ENCODE peak calls at places on chromosomes 5 and 9, in five cellular contexts. J is neuronal stem cell, P is GM23248, B is neural progenitor cell, X is PC-3. F is an unnamed sample.

GRCh38 chr5:133289686-133290367 is 238.0 kb downstream of the HSPA4 start:
- DNase-seq in B (no peak), P (no peak), X (no peak), J (no peak), F (no peak)

GRCh38 chr9:136140966-136141365 is 22.3 kb upstream of the TMEM250 start:
- DNase-seq in X (no peak), J (no peak), P (no peak), B (no peak), F (peak; percentile 29)

GRCh38 chr5:146283344-146283761 is 55.3 kb upstream of the POU4F3 start:
- DNase-seq in X (peak; percentile 97), B (no peak), J (no peak), P (peak; percentile 82), F (peak; percentile 97)

GRCh38 chr5:80142996-80143395 is 107.8 kb downstream of the THBS4 start:
- DNase-seq in B (no peak), X (no peak), J (no peak), P (no peak), F (no peak)

GRCh38 chr5:32066448-32066847 is 107.7 kb downstream of the GOLPH3 start:
- DNase-seq in B (no peak), P (no peak), J (no peak), X (no peak), F (no peak)

GRCh38 chr5:39532511-39532910 is 107.7 kb upstream of the DAB2 start:
- DNase-seq in J (no peak), P (no peak), X (no peak), B (no peak), F (no peak)

GRCh38 chr9:68940620-68941019 is 73.3 kb downstream of the PRKACG start:
- DNase-seq in X (no peak), P (no peak), J (no peak), B (no peak), F (no peak)

GRCh38 chr5:157335534-157336422 is 69.9 kb downstream of the CYFIP2 start:
- DNase-seq in X (peak; percentile 53), J (no peak), P (peak; percentile 64), B (no peak), F (no peak)

GRCh38 chr5:11139471-11139870 is 378.4 kb upstream of the DAP start:
- DNase-seq in P (no peak), B (no peak), J (no peak), X (peak; percentile 24), F (peak; percentile 67)

GRCh38 chr9:116323012-116323411 is 169.4 kb downstream of the PAPPA start:
- DNase-seq in P (peak; percentile 33), J (peak; percentile 67), B (peak; percentile 67), X (no peak), F (no peak)

GRCh38 chr9:89542461-89543021 is 44.6 kb upstream of the SEMA4D start:
- DNase-seq in J (no peak), B (no peak), X (no peak), P (no peak), F (no peak)

GRCh38 chr5:32538031-32538547 is 47.3 kb upstream of the SUB1 start:
- DNase-seq in P (no peak), J (no peak), X (no peak), B (no peak), F (no peak)

GRCh38 chr9:122394265-122395242 is 23.7 kb downstream of the PTGS1 start:
- DNase-seq in P (peak; percentile 93), J (no peak), B (no peak), X (peak; percentile 18), F (peak; percentile 88)

GRCh38 chr5:98510111-98510510 is 263.4 kb upstream of the RGMB start:
- DNase-seq in J (no peak), B (no peak), P (peak; percentile 58), X (peak; percentile 28), F (peak; percentile 10)

GRCh38 chr9:129316281-129317030 is 138.4 kb upstream of the IER5L start:
- DNase-seq in P (no peak), B (no peak), J (no peak), X (no peak), F (no peak)

GRCh38 chr5:72937517-72938061 is 18.3 kb upstream of the FCHO2 start:
- DNase-seq in X (no peak), P (no peak), J (no peak), B (no peak), F (no peak)

GRCh38 chr9:80884180-80884579 is 805.2 kb downstream of the TLE1 start:
- DNase-seq in J (no peak), X (no peak), B (no peak), P (no peak), F (no peak)

GRCh38 chr9:33489070-33489469 is 15.3 kb upstream of the NOL6 start:
- DNase-seq in X (no peak), J (no peak), B (no peak), P (peak; percentile 68), F (peak; percentile 78)

GRCh38 chr9:90007516-90008430 is 403.0 kb downstream of the GADD45G start:
- DNase-seq in X (no peak), B (no peak), P (peak; percentile 77), J (no peak), F (peak; percentile 81)

GRCh38 chr5:58165152-58165551 is 294.7 kb downstream of the PLK2 start:
- DNase-seq in X (no peak), B (no peak), P (no peak), J (no peak), F (no peak)

GRCh38 chr9:88738708-88739107 is 203.7 kb downstream of the NXNL2 start:
- DNase-seq in B (no peak), J (no peak), X (no peak), P (peak; percentile 87), F (peak; percentile 63)

GRCh38 chr5:154276932-154277331 is 86.4 kb downstream of the GALNT10 start:
- DNase-seq in B (no peak), J (no peak), X (peak; percentile 47), P (peak; percentile 96), F (peak; percentile 98)

GRCh38 chr9:89740722-89741121 is 135.9 kb downstream of the GADD45G start:
- DNase-seq in X (no peak), J (no peak), P (no peak), B (no peak), F (no peak)

GRCh38 chr9:72554221-72554641 is 32.8 kb downstream of the TMC1 start:
- DNase-seq in X (peak; percentile 68), P (peak; percentile 90), B (no peak), J (no peak), F (peak; percentile 67)

GRCh38 chr9:107049825-107050184 is 186.8 kb downstream of the ZNF462 start:
- DNase-seq in J (no peak), X (no peak), B (no peak), P (no peak), F (no peak)

GRCh38 chr5:124628721-124629596 is 117.5 kb downstream of the ZNF608 start:
- DNase-seq in X (peak; percentile 81), P (peak; percentile 98), J (no peak), B (no peak), F (peak; percentile 93)

GRCh38 chr5:102770803-102771202 is 15.7 kb downstream of the PAM start:
- DNase-seq in J (no peak), B (no peak), P (no peak), X (no peak), F (no peak)

DNA sequence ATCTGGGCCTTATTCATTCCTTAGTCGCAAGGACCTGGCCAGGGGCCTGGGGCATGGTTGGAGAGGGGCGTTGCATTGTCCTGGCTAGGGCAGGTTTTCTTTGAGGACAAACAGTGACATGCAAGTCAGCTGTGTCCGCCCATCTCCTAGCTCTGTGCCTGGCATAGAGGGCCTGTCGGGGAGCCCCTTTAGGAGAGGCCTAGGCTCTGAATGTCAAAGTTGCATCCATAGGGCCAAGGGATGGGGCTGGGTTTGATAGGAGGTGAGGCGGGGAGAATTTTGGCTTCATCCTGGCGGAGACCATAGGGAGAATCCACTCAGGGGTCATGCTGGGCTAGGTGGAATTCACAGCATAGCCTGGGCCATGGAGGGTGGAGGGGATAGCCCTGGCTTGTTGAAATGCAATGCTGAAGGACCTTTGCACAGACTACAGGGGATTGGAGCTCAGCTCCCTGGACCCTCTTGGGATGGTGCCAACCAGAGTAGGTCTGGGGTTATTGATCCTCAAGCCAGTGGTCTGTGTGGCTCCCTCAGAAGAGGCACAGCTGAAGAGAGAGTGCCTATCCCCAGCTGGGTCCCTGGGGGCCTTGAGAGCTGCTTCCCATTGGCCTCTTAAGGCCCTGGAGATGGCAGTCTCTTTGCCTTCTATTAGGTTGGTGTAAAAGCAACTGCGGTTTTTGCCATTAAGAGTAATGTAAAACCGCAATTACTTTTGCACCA is 104.0 kb downstream of the RGS3 start:
- DNase-seq in P (no peak), J (no peak), B (no peak), X (no peak), F (no peak)
- H3K4me1 ChIP-seq in P (peaks cover 24% of the 10 kb centered on the region), J (peaks cover 20% of the 10 kb centered on the region), B (peaks cover 18% of the 10 kb centered on the region), X (peaks cover 21% of the 10 kb centered on the region), F (peaks cover 24% of the 10 kb centered on the region)

DNA sequence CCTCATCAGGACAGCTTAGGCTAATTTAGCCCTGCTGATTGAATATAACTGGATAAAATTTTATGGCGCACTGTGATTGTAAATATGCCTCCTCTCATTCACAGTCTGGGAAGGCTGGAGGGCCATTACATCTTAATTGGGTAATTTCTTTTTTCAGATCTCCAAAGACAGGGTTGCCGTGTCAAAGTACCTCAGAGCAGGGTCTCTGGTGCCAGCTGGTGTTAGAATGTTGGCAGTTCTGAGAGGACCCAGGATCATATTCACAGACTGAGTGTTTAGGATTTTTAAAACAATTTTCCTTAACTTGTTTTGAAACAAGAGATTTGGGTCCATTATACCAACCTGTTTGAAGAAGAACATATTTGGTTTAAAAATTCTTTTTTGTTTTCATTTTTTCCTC is 455.7 kb upstream of the TLE4 start:
- DNase-seq in X (no peak), J (no peak), P (no peak), B (no peak), F (no peak)
- H2AFZ ChIP-seq in X (no peak overlapping the region), J (no peak overlapping the region), P (no peak overlapping the region), B (no peak overlapping the region), F (no peak overlapping the region)

DNA sequence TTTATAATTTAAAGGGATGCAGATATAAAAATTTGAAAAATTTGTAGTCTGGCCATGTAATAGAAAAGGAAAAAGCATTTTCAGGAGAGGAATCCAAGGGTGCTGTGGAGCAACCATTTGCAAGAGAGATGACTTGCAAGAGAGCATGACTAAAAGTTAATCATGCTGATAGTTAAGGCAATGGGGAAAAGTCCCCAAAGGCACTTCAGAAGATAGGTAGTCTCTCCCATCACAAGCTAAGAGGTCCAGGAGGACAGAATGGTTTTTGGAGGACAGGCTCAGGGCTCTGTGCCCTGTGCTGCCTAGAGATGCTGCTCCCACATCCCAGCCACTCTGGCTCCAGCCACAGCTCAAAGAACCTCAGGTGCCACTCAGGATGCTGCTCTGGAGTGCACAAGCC is 38.8 kb downstream of the DNAJB5 start:
- DNase-seq in P (peak; percentile 51), B (no peak), J (no peak), X (no peak), F (no peak)
- H3K4me3 ChIP-seq in P (no peak overlapping the region), B (no peak overlapping the region), J (no peak overlapping the region), X (no peak overlapping the region), F (no peak overlapping the region)

DNA sequence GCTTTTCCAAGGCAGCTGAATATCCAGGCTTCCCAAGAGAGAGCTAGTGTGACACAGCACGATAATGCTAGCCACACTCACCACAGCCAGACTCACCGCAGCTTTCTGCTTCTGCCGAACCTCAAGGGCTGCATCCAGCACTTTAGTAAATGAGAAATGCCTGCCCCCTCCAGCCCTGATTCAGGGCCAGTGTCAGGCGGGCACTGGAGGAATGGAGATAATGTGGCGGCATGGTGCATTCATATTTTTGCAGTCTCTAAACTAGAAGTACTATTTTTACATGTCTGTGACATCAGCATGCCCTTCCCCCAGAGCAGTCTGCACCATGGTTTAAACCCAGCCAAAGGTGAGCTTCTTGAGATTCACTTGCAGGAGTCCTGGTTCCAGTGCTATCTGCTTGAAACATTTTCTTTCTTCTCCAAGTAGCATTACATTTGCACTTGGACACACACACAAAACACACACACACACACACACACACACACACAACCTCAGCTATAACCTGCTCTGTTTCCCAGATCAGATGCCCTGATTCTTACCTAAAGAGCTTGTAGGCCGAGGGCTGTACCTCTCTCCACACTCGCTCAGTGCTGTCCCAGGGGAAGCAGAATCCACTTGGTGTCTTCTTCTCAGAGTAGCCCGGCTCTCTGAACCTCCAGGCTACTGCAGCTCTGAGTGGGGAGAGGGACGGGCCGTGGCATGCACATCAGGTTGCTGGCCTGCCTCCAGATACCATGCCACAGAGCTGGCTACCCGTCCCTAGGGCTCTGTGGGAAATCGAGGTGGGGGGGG is at the start of gene FGF1:
- DNase-seq in P (no peak), X (no peak), J (no peak), B (no peak), F (no peak)
- H3K4me1 ChIP-seq in P (no peaks in the 10 kb centered on the region), X (peaks cover 17% of the 10 kb centered on the region), J (peaks cover 28% of the 10 kb centered on the region), B (peaks cover 21% of the 10 kb centered on the region), F (peaks cover 13% of the 10 kb centered on the region)